ENCODE peak calls at places on chromosomes 1 and 21, in ten cellular contexts. W is adrenal gland, M is transverse colon, F is lung, N is K562, Q is pancreas, Z is natural killer cell, P is brain microvascular endothelial cell, I is keratinocyte, A is choroid plexus epithelial cell. K is an unnamed sample.

GRCh38 chr1:221429262-221429661 is 312.6 kb downstream of the DUSP10 start:
- DNase-seq in M (no peak), Z (no peak), N (no peak), F (no peak), Q (no peak), W (no peak), A (peak), P (no peak), I (no peak), K (peak)

GRCh38 chr1:109975718-109976117 is 8.8 kb upstream of the AHCYL1 start:
- DNase-seq in Z (no peak), P (peak), Q (no peak), W (no peak), I (no peak), N (no peak), F (no peak), M (no peak), A (peak), K (peak)

GRCh38 chr1:114154146-114154962 is 685 bp upstream of the SYT6 start:
- DNase-seq in Q (no peak), F (no peak), M (no peak), Z (peak), N (peak), A (peak), W (no peak), P (no peak), I (no peak), K (no peak)

GRCh38 chr1:212293579-212293978 is 8.4 kb downstream of the PPP2R5A start:
- DNase-seq in P (no peak), W (no peak), N (peak), I (no peak), A (peak), M (no peak), Q (no peak), Z (no peak), F (no peak), K (no peak)

GRCh38 chr1:219938706-219939105 is 10.3 kb upstream of the SLC30A10 start:
- DNase-seq in I (no peak), Z (no peak), P (peak), A (peak), Q (no peak), N (peak), W (peak), M (no peak), F (no peak), K (peak)

GRCh38 chr1:117595993-117596720 is 9.7 kb upstream of the TENT5C start:
- DNase-seq in W (no peak), Z (no peak), Q (peak), M (peak), P (no peak), A (no peak), F (no peak), I (no peak), N (no peak), K (no peak)

GRCh38 chr1:184716158-184716557 is 38.5 kb downstream of the EDEM3 start:
- DNase-seq in W (no peak), N (no peak), P (no peak), Z (no peak), M (no peak), F (no peak), I (no peak), Q (no peak), A (peak), K (peak)

GRCh38 chr21:26443867-26444266 is 129.2 kb downstream of the CYYR1 start:
- DNase-seq in F (no peak), I (no peak), Q (no peak), N (no peak), Z (no peak), P (no peak), A (no peak), M (no peak), W (no peak), K (no peak)

DNA sequence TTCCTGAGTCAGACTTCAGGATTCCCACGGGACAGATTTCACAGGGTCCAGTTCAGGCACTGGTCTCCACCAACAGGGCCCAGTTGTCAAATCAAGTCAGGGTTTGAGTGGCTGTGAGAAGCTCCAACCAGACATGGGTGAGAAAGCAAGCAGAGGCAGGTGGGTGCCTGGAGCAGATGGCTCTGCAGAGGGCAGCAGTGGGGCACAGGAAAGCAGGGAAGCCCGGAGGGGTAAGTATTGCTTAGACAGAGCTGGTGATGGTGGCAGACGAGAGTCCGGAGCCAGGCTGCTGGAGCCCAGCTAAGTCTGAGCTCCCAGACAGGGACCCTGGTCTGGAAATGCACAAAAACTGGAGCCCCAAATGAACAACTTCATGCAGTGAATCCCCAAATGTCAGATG is 40.4 kb downstream of the RIMS3 start:
- DNase-seq in N (no peak), I (no peak), P (peak), Z (no peak), Q (peak), M (peak), F (no peak), A (peak), W (peak), K (peak)
- TF ChIP-seq CTCF in N (peak), I (peak), P (peak), Z (no peak), Q (peak), M (peak), F (no peak), A (peak), W (peak), K (peak)

DNA sequence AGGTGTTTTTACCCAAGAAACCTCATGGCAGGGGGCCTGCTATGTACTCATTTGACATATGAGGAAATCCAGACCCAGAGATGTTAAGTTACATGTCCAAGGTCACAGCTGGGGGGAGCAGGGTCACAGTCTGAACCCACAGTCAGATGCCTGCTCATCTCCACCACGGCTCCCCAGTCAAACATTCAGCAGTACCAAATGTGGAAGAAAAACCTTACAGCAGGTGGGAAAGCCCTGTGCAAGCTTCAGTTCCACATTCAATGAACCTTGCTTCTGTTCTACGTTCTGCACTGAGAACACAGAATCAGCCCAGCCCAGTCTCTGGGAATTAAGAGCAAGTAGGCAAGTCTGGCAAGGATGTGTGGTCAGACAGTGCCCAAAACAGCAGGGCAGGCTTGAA is 35.2 kb downstream of the LRP8 start:
- DNase-seq in Z (no peak), I (no peak), P (no peak), N (no peak), F (no peak), M (no peak), Q (no peak), A (no peak), W (no peak), K (no peak)
- TF ChIP-seq CTCF in Z (no peak), I (no peak), P (no peak), N (no peak), F (no peak), M (no peak), Q (no peak), A (no peak), W (no peak), K (no peak)

GRCh38 chr1:230251644-230252191 is 174.4 kb downstream of the PGBD5 start:
- DNase-seq in I (no peak), Q (no peak), W (no peak), A (no peak), F (no peak), P (no peak), M (no peak), Z (no peak), N (no peak), K (no peak)
- TF ChIP-seq CTCF in I (no peak), Q (no peak), W (no peak), A (no peak), F (no peak), P (no peak), M (no peak), Z (no peak), N (no peak), K (no peak)

GRCh38 chr1:85146972-85147359 is 53.9 kb downstream of the SYDE2 start:
- DNase-seq in Q (no peak), F (no peak), N (no peak), I (no peak), W (no peak), M (no peak), Z (no peak), P (no peak), A (peak), K (peak)
- TF ChIP-seq CTCF in Q (no peak), F (no peak), N (no peak), I (peak), W (no peak), M (no peak), Z (no peak), P (peak), A (no peak), K (peak)